ENCODE peak calls at places on chromosomes 1 and 21, in ten cellular contexts. V is esophagus muscularis mucosa, Q is A549, O is IMR-90, W is adrenal gland, J is prostate gland, X is ovary, L is uterus, H is endothelial cell of umbilical vein, S is body of pancreas. R is an unnamed sample.

GRCh38 chr1:68185743-68186142 is 46.6 kb downstream of the WLS start:
- DNase-seq in V (no peak), Q (no peak), O (no peak), W (no peak), J (no peak), X (no peak), L (no peak), H (no peak), S (no peak), R (no peak)

GRCh38 chr21:25240974-25241373 is 366.3 kb downstream of the MRPL39 start:
- DNase-seq in V (no peak), Q (no peak), O (no peak), W (no peak), J (no peak), X (no peak), L (no peak), H (no peak), S (no peak), R (no peak)

GRCh38 chr1:226429051-226429461 is 21.2 kb upstream of the PARP1 start:
- DNase-seq in V (no peak), Q (no peak), O (no peak), W (no peak), J (no peak), X (no peak), L (no peak), H (no peak), S (no peak), R (peak; percentile 32)

GRCh38 chr1:230500063-230500462 is 73.9 kb upstream of the PGBD5 start:
- DNase-seq in V (no peak), Q (no peak), O (no peak), W (no peak), J (no peak), X (no peak), L (no peak), H (no peak), S (no peak), R (no peak)

GRCh38 chr1:30126839-30127238 is 596.5 kb downstream of the MATN1 start:
- DNase-seq in V (no peak), Q (no peak), O (no peak), W (no peak), J (no peak), X (no peak), L (no peak), H (no peak), S (no peak), R (no peak)

GRCh38 chr21:44496900-44497550 is 41.7 kb downstream of the LRRC3 start:
- DNase-seq in V (no peak), Q (no peak), O (no peak), W (no peak), J (no peak), X (no peak), L (no peak), H (no peak), S (no peak), R (no peak)

GRCh38 chr1:117815105-117815812 is 114.2 kb downstream of the GDAP2 start:
- DNase-seq in V (no peak), Q (no peak), O (peak; percentile 70), W (peak; percentile 61), J (no peak), X (no peak), L (no peak), H (peak; percentile 57), S (peak; percentile 25), R (no peak)

GRCh38 chr1:145887631-145888030 is 2.0 kb upstream of the ANKRD35 start:
- DNase-seq in V (no peak), Q (no peak), O (no peak), W (no peak), J (no peak), X (no peak), L (no peak), H (no peak), S (no peak), R (no peak)

GRCh38 chr1:211133841-211134669 is at the start of gene KCNH1:
- DNase-seq in V (no peak), Q (peak; percentile 78), O (peak; percentile 69), W (peak; percentile 45), J (peak; percentile 52), X (peak; percentile 52), L (peak; percentile 60), H (peak; percentile 77), S (peak; percentile 64), R (peak; percentile 19)

GRCh38 chr1:107532318-107532717 is 391.5 kb downstream of the NTNG1 start:
- DNase-seq in V (no peak), Q (no peak), O (no peak), W (no peak), J (no peak), X (no peak), L (no peak), H (no peak), S (peak; percentile 29), R (no peak)

GRCh38 chr1:241356187-241356518 is 852 bp downstream of the RGS7 start:
- DNase-seq in V (no peak), Q (no peak), O (no peak), W (no peak), J (no peak), X (no peak), L (no peak), H (no peak), S (no peak), R (no peak)

GRCh38 chr1:199855580-199855979 is 171.9 kb upstream of the NR5A2 start:
- DNase-seq in V (no peak), Q (peak; percentile 11), O (peak; percentile 68), W (no peak), J (no peak), X (no peak), L (no peak), H (peak; percentile 65), S (no peak), R (no peak)

GRCh38 chr1:153547560-153548551 is 1.2 kb downstream of the S100A3 start:
- DNase-seq in V (no peak), Q (no peak), O (no peak), W (no peak), J (no peak), X (no peak), L (no peak), H (no peak), S (no peak), R (peak; percentile 82)

GRCh38 chr1:168084396-168085231 is 52.1 kb downstream of the GPR161 start:
- DNase-seq in V (peak; percentile 90), Q (peak; percentile 60), O (peak; percentile 23), W (no peak), J (peak; percentile 34), X (peak; percentile 74), L (peak; percentile 67), H (peak; percentile 46), S (peak; percentile 44), R (no peak)
- H3K4me3 ChIP-seq in V (no peak overlapping the region), Q (no peak overlapping the region), O (no peak overlapping the region), W (no peak overlapping the region), J (no peak overlapping the region), X (no peak overlapping the region), L (no peak overlapping the region), H (no peak overlapping the region), S (no peak overlapping the region), R (no peak overlapping the region)

GRCh38 chr1:161020573-161021167 is at the start of gene F11R:
- DNase-seq in V (no peak), Q (peak; percentile 80), O (no peak), W (peak; percentile 63), J (peak; percentile 45), X (peak; percentile 63), L (peak; percentile 20), H (peak; percentile 66), S (peak; percentile 69), R (peak; percentile 91)
- TF ChIP-seq POLR2A in V (no peak), Q (no peak), O (no peak), W (no peak), J (peak; percentile 74), X (no peak), L (no peak), H (peak; percentile 62), S (peak; percentile 70), R (no peak)

GRCh38 chr1:25642710-25643109 is 26.1 kb downstream of the MAN1C1 start:
- DNase-seq in V (peak; percentile 88), Q (no peak), O (peak; percentile 70), W (no peak), J (no peak), X (no peak), L (no peak), H (peak; percentile 69), S (no peak), R (peak; percentile 84)

GRCh38 chr1:25641931-25642611 is 25.5 kb downstream of the MAN1C1 start:
- DNase-seq in V (peak; percentile 75), Q (no peak), O (peak; percentile 67), W (no peak), J (no peak), X (no peak), L (peak; percentile 38), H (peak; percentile 8), S (no peak), R (peak; percentile 91)

GRCh38 chr1:25643962-25644361 is 27.4 kb downstream of the MAN1C1 start:
- DNase-seq in V (no peak), Q (no peak), O (no peak), W (no peak), J (no peak), X (no peak), L (no peak), H (no peak), S (no peak), R (no peak)

GRCh38 chr1:25641329-25641725 is 24.7 kb downstream of the MAN1C1 start:
- DNase-seq in V (no peak), Q (no peak), O (no peak), W (no peak), J (no peak), X (no peak), L (no peak), H (no peak), S (no peak), R (no peak)

GRCh38 chr1:25640646-25641328 is 24.2 kb downstream of the MAN1C1 start:
- DNase-seq in V (peak; percentile 62), Q (no peak), O (no peak), W (no peak), J (no peak), X (no peak), L (no peak), H (no peak), S (no peak), R (peak; percentile 6)
- H3K4me3 ChIP-seq in V (no peak overlapping the region), Q (no peak overlapping the region), O (no peak overlapping the region), W (no peak overlapping the region), J (no peak overlapping the region), X (no peak overlapping the region), L (no peak overlapping the region), H (no peak overlapping the region), S (no peak overlapping the region), R (no peak overlapping the region)

GRCh38 chr21:33334191-33334590 is 9.4 kb downstream of the IFNAR1 start:
- DNase-seq in V (no peak), Q (no peak), O (no peak), W (no peak), J (no peak), X (no peak), L (no peak), H (no peak), S (no peak), R (no peak)

GRCh38 chr21:33330726-33331125 is 6.0 kb downstream of the IFNAR1 start:
- DNase-seq in V (no peak), Q (no peak), O (no peak), W (no peak), J (no peak), X (no peak), L (no peak), H (no peak), S (no peak), R (no peak)

GRCh38 chr21:33334824-33335223 is 10.1 kb downstream of the IFNAR1 start:
- DNase-seq in V (no peak), Q (no peak), O (no peak), W (no peak), J (no peak), X (no peak), L (no peak), H (no peak), S (no peak), R (no peak)

GRCh38 chr21:33327792-33328433 is 3.1 kb downstream of the IFNAR1 start:
- DNase-seq in V (no peak), Q (no peak), O (no peak), W (no peak), J (no peak), X (no peak), L (no peak), H (no peak), S (no peak), R (no peak)

GRCh38 chr21:33332143-33332542 is 7.4 kb downstream of the IFNAR1 start:
- DNase-seq in V (no peak), Q (no peak), O (no peak), W (no peak), J (no peak), X (no peak), L (no peak), H (no peak), S (no peak), R (no peak)
- TF ChIP-seq POLR2A in V (no peak), Q (no peak), O (no peak), W (no peak), J (no peak), X (no peak), L (no peak), H (no peak), S (no peak), R (no peak)

R was measured in lower leg skin.